ENCODE peak calls at places on chromosomes 16 and 17, in seven cellular contexts. Y is K562; X is adrenal gland; U is thoracic aorta; N is AG20443; S is left kidney; J is stimulated activated naive B cell treated with anti-CD40 and anti-IgM and Interleukin-4, amounts not matched to agents 10 μg/mL and 1 μg/mL and 100 μg/mL, for 72 hours. L is an unnamed sample.

GRCh38 chr17:37737971-37738370 is 6.9 kb downstream of the HNF1B start:
- DNase-seq in Y (no peak), X (no peak), U (no peak), N (no peak), S (no peak), J (no peak), L (no peak)

GRCh38 chr17:14198013-14198412 is 38.6 kb downstream of the CDRT15 start:
- DNase-seq in Y (no peak), X (no peak), U (no peak), N (no peak), S (peak), J (no peak), L (no peak)

GRCh38 chr16:77584205-77584859 is 138.0 kb upstream of the NUDT7 start:
- DNase-seq in Y (peak), X (peak), U (no peak), N (peak), S (peak), J (peak), L (peak)

GRCh38 chr16:21684199-21684598 is 20.4 kb downstream of the OTOA start:
- DNase-seq in Y (peak), X (peak), U (no peak), N (no peak), S (no peak), J (no peak), L (no peak)

GRCh38 chr16:4200781-4201137 is 41.1 kb downstream of the SRL start:
- DNase-seq in Y (no peak), X (no peak), U (no peak), N (peak), S (no peak), J (no peak), L (no peak)

GRCh38 chr17:40827746-40828453 is 5.5 kb upstream of the KRT10 start:
- DNase-seq in Y (peak), X (no peak), U (no peak), N (no peak), S (no peak), J (no peak), L (no peak)

GRCh38 chr17:16599537-16599936 is 30.5 kb upstream of the ZNF287 start:
- DNase-seq in Y (no peak), X (no peak), U (no peak), N (no peak), S (no peak), J (no peak), L (no peak)

GRCh38 chr17:58303981-58304734 is 23.4 kb upstream of the MPO start:
- DNase-seq in Y (peak), X (no peak), U (no peak), N (peak), S (peak), J (peak), L (no peak)

GRCh38 chr17:80599546-80600305 is 55.1 kb downstream of the RPTOR start:
- DNase-seq in Y (peak), X (no peak), U (no peak), N (peak), S (peak), J (no peak), L (no peak)

GRCh38 chr16:57830890-57831484 is 28.7 kb upstream of the KIFC3 start:
- DNase-seq in Y (no peak), X (no peak), U (no peak), N (no peak), S (no peak), J (no peak), L (no peak)

GRCh38 chr16:3076577-3076976 is 11.1 kb downstream of the IL32 start:
- DNase-seq in Y (no peak), X (no peak), U (no peak), N (no peak), S (no peak), J (no peak), L (no peak)

GRCh38 chr17:80992077-80992947 is 671 bp downstream of the CHMP6 start:
- DNase-seq in Y (no peak), X (no peak), U (no peak), N (peak), S (peak), J (no peak), L (no peak)

GRCh38 chr16:16108759-16109158 is 114.5 kb downstream of the ABCC6 start:
- DNase-seq in Y (no peak), X (no peak), U (no peak), N (no peak), S (peak), J (no peak), L (no peak)

GRCh38 chr17:72182256-72182890 is 61.6 kb downstream of the SOX9 start:
- DNase-seq in Y (no peak), X (no peak), U (no peak), N (no peak), S (no peak), J (no peak), L (no peak)

GRCh38 chr16:17921357-17921978 is 415.1 kb downstream of the NPIPA8 start:
- DNase-seq in Y (peak), X (peak), U (no peak), N (peak), S (peak), J (peak), L (peak)

GRCh38 chr17:5431929-5432556 is 6.9 kb downstream of the C1QBP start:
- DNase-seq in Y (no peak), X (no peak), U (no peak), N (no peak), S (no peak), J (no peak), L (no peak)

GRCh38 chr17:8818047-8818446 is 18.9 kb upstream of the MFSD6L start:
- DNase-seq in Y (no peak), X (no peak), U (no peak), N (no peak), S (no peak), J (no peak), L (no peak)

GRCh38 chr17:14575349-14575966 is 274.6 kb downstream of the HS3ST3B1 start:
- DNase-seq in Y (no peak), X (no peak), U (no peak), N (peak), S (peak), J (no peak), L (no peak)

GRCh38 chr17:80374732-80375118 is 40.2 kb upstream of the ENDOV start:
- DNase-seq in Y (no peak), X (no peak), U (no peak), N (no peak), S (no peak), J (no peak), L (no peak)

GRCh38 chr16:86466695-86467406 is 43.5 kb upstream of the FOXF1 start:
- DNase-seq in Y (no peak), X (no peak), U (no peak), N (no peak), S (no peak), J (no peak), L (no peak)

GRCh38 chr17:45070001-45070400 is 8.9 kb downstream of the NMT1 start:
- DNase-seq in Y (no peak), X (no peak), U (no peak), N (no peak), S (no peak), J (no peak), L (no peak)

GRCh38 chr16:5059386-5060072 is 6.2 kb downstream of the C16orf89 start:
- DNase-seq in Y (no peak), X (no peak), U (no peak), N (no peak), S (no peak), J (no peak), L (no peak)

GRCh38 chr17:6191405-6192095 is 121.4 kb downstream of the WSCD1 start:
- DNase-seq in Y (peak), X (no peak), U (no peak), N (no peak), S (no peak), J (no peak), L (no peak)

GRCh38 chr17:57277923-57278604 is 21.7 kb downstream of the MSI2 start:
- DNase-seq in Y (no peak), X (no peak), U (no peak), N (no peak), S (no peak), J (no peak), L (no peak)

GRCh38 chr16:29915590-29916247 is 10.3 kb downstream of the KCTD13 start:
- DNase-seq in Y (no peak), X (no peak), U (no peak), N (no peak), S (no peak), J (no peak), L (no peak)

GRCh38 chr17:1966274-1967086 is 58.7 kb downstream of the RTN4RL1 start:
- DNase-seq in Y (no peak), X (no peak), U (no peak), N (no peak), S (no peak), J (no peak), L (no peak)

GRCh38 chr17:76866774-76867577 is 1.2 kb upstream of the MGAT5B start:
- DNase-seq in Y (no peak), X (no peak), U (no peak), N (peak), S (peak), J (no peak), L (no peak)

GRCh38 chr17:34499576-34499975 is 79.8 kb upstream of the TMEM132E start:
- DNase-seq in Y (peak), X (no peak), U (no peak), N (no peak), S (peak), J (no peak), L (no peak)

GRCh38 chr17:78355045-78355641 is 4.7 kb downstream of the SOCS3 start:
- DNase-seq in Y (no peak), X (no peak), U (no peak), N (no peak), S (no peak), J (no peak), L (no peak)

L was measured in GM12864.